ENCODE peak calls at places on chromosomes 3 and 15, in five cellular contexts. R is progenitor cell of endocrine pancreas, D is NCI-H345, O is MCF 10A, G is retinal pigment epithelial cell. V is an unnamed sample.

GRCh38 chr15:33963831-33964664 is 4.2 kb upstream of the CHRM5 start:
- DNase-seq in D (peak), R (no peak), O (peak), G (peak), V (peak)

GRCh38 chr15:79041598-79042175 is 48.9 kb downstream of the RASGRF1 start:
- DNase-seq in O (no peak), D (peak), R (no peak), G (no peak), V (no peak)

GRCh38 chr3:105868450-105868744 is 415 bp downstream of the CBLB start:
- DNase-seq in G (no peak), R (peak), D (no peak), O (peak), V (peak)

GRCh38 chr3:195823998-195824397 is 12.3 kb upstream of the MUC4 start:
- DNase-seq in D (peak), R (no peak), O (peak), G (no peak), V (no peak)

GRCh38 chr15:69132935-69133861 is 27.2 kb upstream of the GLCE start:
- DNase-seq in D (no peak), O (peak), R (no peak), G (no peak), V (peak)

GRCh38 chr15:77527164-77527778 is 105.4 kb downstream of the LINGO1 start:
- DNase-seq in G (no peak), D (no peak), O (no peak), R (peak), V (peak)

GRCh38 chr3:52240059-52240885 is 1.3 kb upstream of the TWF2 start:
- DNase-seq in R (no peak), O (peak), G (peak), D (peak), V (peak)

GRCh38 chr3:12840591-12841084 is 727 bp downstream of the RPL32 start:
- DNase-seq in R (no peak), D (no peak), G (no peak), O (no peak), V (no peak)

GRCh38 chr15:95025924-95026728 is 794.8 kb downstream of the MCTP2 start:
- DNase-seq in O (peak), R (peak), D (peak), G (no peak), V (peak)

GRCh38 chr3:187976361-187976900 is 177.5 kb upstream of the LPP start:
- DNase-seq in D (no peak), G (no peak), O (no peak), R (no peak), V (no peak)

GRCh38 chr3:126270145-126270811 is 86.9 kb downstream of the KLF15 start:
- DNase-seq in D (peak), O (peak), G (peak), R (no peak), V (peak)

GRCh38 chr3:172065967-172066762 is 26.8 kb downstream of the FNDC3B start:
- DNase-seq in R (no peak), G (peak), D (no peak), O (no peak), V (peak)

GRCh38 chr3:10242182-10243065 is 5.8 kb upstream of the TATDN2 start:
- DNase-seq in D (no peak), G (no peak), R (no peak), O (no peak), V (peak)

GRCh38 chr15:70799667-70800450 is 36.5 kb upstream of the UACA start:
- DNase-seq in O (peak), D (no peak), R (no peak), G (peak), V (peak)

GRCh38 chr15:23628612-23629233 is 18.9 kb downstream of the MAGEL2 start:
- DNase-seq in O (no peak), R (no peak), G (no peak), D (no peak), V (no peak)

GRCh38 chr15:74628199-74628598 is 12.6 kb downstream of the CLK3 start:
- DNase-seq in O (no peak), D (no peak), G (no peak), R (no peak), V (no peak)

GRCh38 chr15:39583586-39584265 is 2.8 kb downstream of the THBS1 start:
- DNase-seq in D (no peak), G (no peak), O (peak), R (no peak), V (peak)

GRCh38 chr3:151067158-151067557 is 18.3 kb upstream of the MED12L start:
- DNase-seq in D (no peak), G (no peak), O (peak), R (no peak), V (no peak)

GRCh38 chr15:43859546-43859945 is 32.7 kb downstream of the WDR76 start:
- DNase-seq in O (no peak), R (no peak), D (no peak), G (no peak), V (no peak)

GRCh38 chr3:100893108-100893507 is 100.1 kb downstream of the ABI3BP start:
- DNase-seq in D (no peak), R (no peak), G (no peak), O (no peak), V (no peak)

GRCh38 chr3:59998040-59998439 is 948.2 kb upstream of the CFAP20DC start:
- DNase-seq in D (no peak), G (no peak), R (no peak), O (no peak), V (no peak)

GRCh38 chr3:155560594-155560993 is 184.3 kb downstream of the PLCH1 start:
- DNase-seq in G (peak), R (no peak), O (peak), D (no peak), V (peak)

GRCh38 chr3:40718681-40719080 is 193.9 kb downstream of the ZNF621 start:
- DNase-seq in O (no peak), G (no peak), R (no peak), D (no peak), V (no peak)

GRCh38 chr3:112640333-112640863 is 545 bp downstream of the CCDC80 start:
- DNase-seq in G (no peak), D (no peak), R (no peak), O (peak), V (peak)

GRCh38 chr3:14535616-14536015 is 4.5 kb downstream of the GRIP2 start:
- DNase-seq in O (no peak), G (no peak), R (no peak), D (no peak), V (no peak)

GRCh38 chr15:63726491-63726890 is 107.3 kb downstream of the HERC1 start:
- DNase-seq in D (no peak), G (no peak), O (no peak), R (no peak), V (peak)

GRCh38 chr3:115363071-115363470 is 216.0 kb upstream of the ZBTB20 start:
- DNase-seq in G (peak), R (no peak), O (peak), D (no peak), V (peak)

GRCh38 chr3:111669926-111670630 is 74.9 kb upstream of the ZBED2 start:
- DNase-seq in G (no peak), O (no peak), R (no peak), D (no peak), V (peak)

GRCh38 chr15:62752687-62753517 is 289.6 kb upstream of the TPM1 start:
- DNase-seq in O (no peak), G (no peak), D (no peak), R (no peak), V (peak)

GRCh38 chr15:75531041-75531450 is 48.1 kb downstream of the PTPN9 start:
- DNase-seq in D (no peak), O (peak), R (no peak), G (no peak), V (peak)

GRCh38 chr15:91264651-91265351 is 164.7 kb downstream of the SV2B start:
- DNase-seq in R (no peak), O (no peak), D (no peak), G (no peak), V (no peak)

GRCh38 chr15:48324949-48325348 is 6.3 kb upstream of the DUT start:
- DNase-seq in R (no peak), G (no peak), D (peak), O (no peak), V (no peak)

GRCh38 chr3:190495796-190496195 is 18.1 kb upstream of the IL1RAP start:
- DNase-seq in D (no peak), O (no peak), R (no peak), G (no peak), V (no peak)

GRCh38 chr3:115975353-115975752 is 352.0 kb downstream of the GAP43 start:
- DNase-seq in R (no peak), D (peak), G (peak), O (peak), V (peak)

GRCh38 chr3:186757214-186757613 is 26.2 kb upstream of the EIF4A2 start:
- DNase-seq in O (no peak), D (no peak), R (no peak), G (no peak), V (no peak)

GRCh38 chr15:74209997-74210573 is 7.5 kb upstream of the STRA6 start:
- DNase-seq in D (no peak), G (peak), R (no peak), O (peak), V (peak)

GRCh38 chr15:38622908-38623307 is 58.3 kb upstream of the RASGRP1 start:
- DNase-seq in D (no peak), G (no peak), R (no peak), O (no peak), V (no peak)

V was measured in EH.